ENCODE peak calls at places on chromosome 1, in seven cellular contexts. D is fibroblast of lung, K is WERI-Rb-1, V is tibial artery, H is mammary epithelial cell, W is heart left ventricle, G is A549. I is an unnamed sample.

GRCh38 chr1:229538945-229539344 is 19.6 kb downstream of the ABCB10 start:
- DNase-seq in V (no peak), W (no peak), D (no peak), H (peak; percentile 77), K (no peak), G (no peak), I (no peak)

GRCh38 chr1:169974067-169974466 is 80.4 kb upstream of the SCYL3 start:
- DNase-seq in V (no peak), H (no peak), D (no peak), G (no peak), K (no peak), W (no peak), I (no peak)

GRCh38 chr1:52426391-52426790 is 22.0 kb downstream of the PRPF38A start:
- DNase-seq in D (peak; percentile 65), V (no peak), G (no peak), W (no peak), K (no peak), H (peak; percentile 31), I (no peak)

GRCh38 chr1:43522431-43522775 is 8.3 kb upstream of the PTPRF start:
- DNase-seq in V (no peak), H (no peak), G (no peak), K (no peak), D (no peak), W (no peak), I (no peak)

GRCh38 chr1:233393926-233394680 is 66.6 kb downstream of the MAP3K21 start:
- DNase-seq in W (no peak), V (no peak), G (no peak), D (no peak), K (no peak), H (no peak), I (no peak)

GRCh38 chr1:151846062-151846568 is 6.5 kb upstream of the C2CD4D start:
- DNase-seq in H (peak; percentile 62), W (no peak), G (peak; percentile 58), K (no peak), V (no peak), D (peak; percentile 54), I (no peak)

GRCh38 chr1:68174173-68175113 is 57.9 kb downstream of the WLS start:
- DNase-seq in K (no peak), D (peak; percentile 98), W (peak; percentile 67), H (peak; percentile 93), V (peak; percentile 76), G (peak; percentile 18), I (peak; percentile 96)

GRCh38 chr1:215875236-215875635 is 308.1 kb downstream of the KCTD3 start:
- DNase-seq in W (no peak), V (no peak), K (no peak), H (no peak), D (no peak), G (no peak), I (no peak)

GRCh38 chr1:71047635-71048607 is at the start of gene PTGER3:
- DNase-seq in D (no peak), W (peak; percentile 77), V (peak; percentile 73), G (no peak), K (peak; percentile 83), H (peak; percentile 12), I (no peak)

GRCh38 chr1:41366428-41367101 is 5.3 kb downstream of the FOXO6 start:
- DNase-seq in V (no peak), W (no peak), K (no peak), H (no peak), D (no peak), G (no peak), I (no peak)

GRCh38 chr1:41365772-41366427 is 4.7 kb downstream of the FOXO6 start:
- DNase-seq in K (peak; percentile 65), W (no peak), G (no peak), D (no peak), V (no peak), H (no peak), I (no peak)

GRCh38 chr1:41368801-41369200 is 7.6 kb downstream of the FOXO6 start:
- DNase-seq in H (no peak), V (no peak), G (no peak), W (no peak), K (no peak), D (no peak), I (no peak)

GRCh38 chr1:41368384-41368783 is 7.2 kb downstream of the FOXO6 start:
- DNase-seq in D (no peak), V (no peak), W (no peak), G (no peak), K (no peak), H (no peak), I (no peak)

GRCh38 chr1:41367102-41367537 is 5.9 kb downstream of the FOXO6 start:
- DNase-seq in V (no peak), G (no peak), K (no peak), H (no peak), D (no peak), W (no peak), I (no peak)
- H3K4me3 ChIP-seq in V (no peak overlapping the region), G (no peak overlapping the region), K (no peak overlapping the region), H (no peak overlapping the region), D (no peak overlapping the region), W (peak overlapping the region; percentile 56), I (no peak overlapping the region)

GRCh38 chr1:54792686-54793282 is 8.3 kb downstream of the TTC22 start:
- DNase-seq in V (no peak), K (peak; percentile 26), D (no peak), H (no peak), W (no peak), G (no peak), I (no peak)

GRCh38 chr1:54788462-54788861 is 12.7 kb downstream of the TTC22 start:
- DNase-seq in K (no peak), D (no peak), V (no peak), H (no peak), W (no peak), G (no peak), I (no peak)

GRCh38 chr1:54795100-54795665 is 5.9 kb downstream of the TTC22 start:
- DNase-seq in V (no peak), W (no peak), G (no peak), H (no peak), K (no peak), D (no peak), I (no peak)

GRCh38 chr1:54794401-54795099 is 6.6 kb downstream of the TTC22 start:
- DNase-seq in G (no peak), D (no peak), H (peak; percentile 43), W (no peak), V (no peak), K (no peak), I (no peak)

GRCh38 chr1:54791880-54792522 is 9.1 kb downstream of the TTC22 start:
- DNase-seq in D (no peak), H (no peak), V (no peak), G (peak; percentile 34), W (no peak), K (peak; percentile 75), I (no peak)
- TF ChIP-seq CTCF in D (peak; percentile 54), H (peak; percentile 62), V (no peak), G (peak; percentile 33), W (peak; percentile 41), K (peak; percentile 86), I (peak; percentile 59)

GRCh38 chr1:1129309-1129708 is 13.4 kb upstream of the C1orf159 start:
- DNase-seq in V (no peak), H (no peak), D (no peak), W (no peak), K (no peak), G (no peak), I (no peak)
- H3K4me3 ChIP-seq in V (no peak overlapping the region), H (no peak overlapping the region), D (no peak overlapping the region), W (no peak overlapping the region), K (no peak overlapping the region), G (no peak overlapping the region), I (no peak overlapping the region)

DNA sequence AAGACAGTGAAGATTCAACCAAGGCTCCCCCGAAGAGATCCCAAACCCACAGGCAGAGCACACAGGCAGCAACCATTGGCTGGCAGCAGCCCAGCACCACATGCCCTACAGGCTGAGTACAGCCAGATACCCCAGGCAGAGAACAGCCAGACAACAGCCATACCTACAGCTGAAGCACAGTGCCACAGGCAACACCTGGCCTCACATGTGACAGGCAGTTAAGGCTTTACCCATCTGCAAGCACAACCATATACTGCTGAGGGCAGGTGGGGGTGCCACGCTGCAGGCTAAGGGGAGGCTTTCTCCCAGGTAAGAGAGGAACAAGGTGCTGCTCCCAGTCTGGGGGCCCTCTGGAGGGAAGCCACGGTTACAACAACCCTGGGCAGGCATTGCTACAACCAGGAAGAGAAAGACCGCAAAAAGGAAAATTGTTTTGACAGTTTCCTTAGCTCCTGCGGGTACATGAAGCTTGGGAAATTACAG is 12.3 kb downstream of the CHIT1 start:
- DNase-seq in K (peak; percentile 86), V (no peak), H (no peak), D (no peak), G (no peak), W (no peak), I (no peak)
- TF ChIP-seq CTCF in K (peak; percentile 83), V (no peak), H (no peak), D (no peak), G (no peak), W (no peak), I (no peak)

GRCh38 chr1:198273901-198274300 is 117.1 kb downstream of the NEK7 start:
- DNase-seq in G (no peak), H (no peak), K (no peak), D (no peak), V (no peak), W (no peak), I (no peak)
- H3K4me3 ChIP-seq in G (no peak overlapping the region), H (no peak overlapping the region), K (no peak overlapping the region), D (no peak overlapping the region), V (no peak overlapping the region), W (no peak overlapping the region), I (no peak overlapping the region)

GRCh38 chr1:107820797-107821196 is 144.2 kb downstream of the VAV3 start:
- DNase-seq in D (peak; percentile 13), H (peak; percentile 60), G (no peak), V (no peak), K (no peak), W (no peak), I (no peak)
- TF ChIP-seq CTCF in D (no peak), H (no peak), G (no peak), V (no peak), K (no peak), W (no peak), I (no peak)

I was measured in astrocyte of the cerebellum.